ENCODE peak calls at places on chromosomes 11 and 22, in ten cellular contexts. S is foreskin fibroblast, Z is NB4, T is cardiac fibroblast, W is HCT116, C is GM10248, Y is ovary, G is uterus, K is foreskin keratinocyte, R is MCF 10A. D is an unnamed sample.

GRCh38 chr11:113260096-113260425 is 54.3 kb upstream of the TTC12 start:
- DNase-seq in S (no peak), Z (no peak), T (no peak), W (no peak), C (no peak), Y (no peak), G (no peak), K (no peak), R (no peak), D (no peak)

GRCh38 chr22:30705710-30706651 is 11.3 kb downstream of the OSBP2 start:
- DNase-seq in S (peak), Z (peak), T (peak), W (peak), C (peak), Y (no peak), G (no peak), K (no peak), R (peak), D (peak)

GRCh38 chr11:130865772-130866114 is 50.5 kb downstream of the SNX19 start:
- DNase-seq in S (no peak), Z (no peak), T (no peak), W (no peak), C (no peak), Y (no peak), G (no peak), K (no peak), R (no peak), D (no peak)

GRCh38 chr11:27367881-27368280 is 4.9 kb upstream of the CCDC34 start:
- DNase-seq in S (no peak), Z (no peak), T (no peak), W (no peak), C (no peak), Y (no peak), G (no peak), K (no peak), R (no peak), D (no peak)

GRCh38 chr11:108221981-108222685 is at the start of gene NPAT:
- DNase-seq in S (no peak), Z (no peak), T (no peak), W (no peak), C (no peak), Y (no peak), G (no peak), K (no peak), R (no peak), D (no peak)

GRCh38 chr11:41781441-41781840 is 322.0 kb upstream of the LRRC4C start:
- DNase-seq in S (no peak), Z (no peak), T (no peak), W (no peak), C (no peak), Y (no peak), G (no peak), K (no peak), R (no peak), D (no peak)

GRCh38 chr11:9804414-9804902 is 140.6 kb downstream of the SWAP70 start:
- DNase-seq in S (no peak), Z (no peak), T (no peak), W (no peak), C (no peak), Y (no peak), G (no peak), K (no peak), R (no peak), D (no peak)

GRCh38 chr11:19578871-19579270 is 133.8 kb upstream of the NAV2 start:
- DNase-seq in S (no peak), Z (no peak), T (no peak), W (no peak), C (no peak), Y (no peak), G (no peak), K (no peak), R (no peak), D (no peak)

GRCh38 chr22:24445481-24446290 is 18.3 kb downstream of the ADORA2A start:
- DNase-seq in S (no peak), Z (peak), T (no peak), W (no peak), C (no peak), Y (no peak), G (no peak), K (no peak), R (no peak), D (no peak)

GRCh38 chr11:86934263-86934932 is 20.8 kb downstream of the FZD4 start:
- DNase-seq in S (no peak), Z (no peak), T (no peak), W (no peak), C (no peak), Y (no peak), G (no peak), K (no peak), R (no peak), D (no peak)

GRCh38 chr11:76410771-76411423 is 29.8 kb downstream of the GVQW3 start:
- DNase-seq in S (peak), Z (no peak), T (no peak), W (no peak), C (no peak), Y (no peak), G (no peak), K (no peak), R (no peak), D (no peak)

GRCh38 chr11:118522571-118523072 is 4.7 kb upstream of the TTC36 start:
- DNase-seq in S (peak), Z (peak), T (peak), W (no peak), C (no peak), Y (no peak), G (no peak), K (no peak), R (peak), D (peak)

GRCh38 chr22:22450343-22450839 is 58.2 kb downstream of the ZNF280B start:
- DNase-seq in S (no peak), Z (peak), T (no peak), W (no peak), C (peak), Y (no peak), G (no peak), K (no peak), R (no peak), D (no peak)

GRCh38 chr22:48361099-48361639 is 1466.5 kb downstream of the BRD1 start:
- DNase-seq in S (no peak), Z (no peak), T (no peak), W (no peak), C (no peak), Y (no peak), G (no peak), K (no peak), R (no peak), D (no peak)

GRCh38 chr11:132785878-132786277 is 746.4 kb downstream of the OPCML start:
- DNase-seq in S (no peak), Z (no peak), T (no peak), W (no peak), C (no peak), Y (no peak), G (no peak), K (no peak), R (no peak), D (no peak)

GRCh38 chr11:30392221-30392784 is 69.4 kb downstream of the ARL14EP start:
- DNase-seq in S (no peak), Z (no peak), T (no peak), W (no peak), C (no peak), Y (no peak), G (no peak), K (no peak), R (no peak), D (peak)

GRCh38 chr11:110984147-110984546 is 261.4 kb upstream of the POU2AF2 start:
- DNase-seq in S (peak), Z (no peak), T (peak), W (no peak), C (no peak), Y (no peak), G (no peak), K (no peak), R (peak), D (peak)

GRCh38 chr11:23990346-23990745 is 506.5 kb upstream of the LUZP2 start:
- DNase-seq in S (peak), Z (no peak), T (no peak), W (no peak), C (no peak), Y (no peak), G (no peak), K (no peak), R (peak), D (no peak)

GRCh38 chr11:63912678-63913077 is 4.3 kb downstream of the RCOR2 start:
- DNase-seq in S (no peak), Z (no peak), T (no peak), W (no peak), C (no peak), Y (no peak), G (no peak), K (no peak), R (no peak), D (no peak)

GRCh38 chr11:113638378-113638777 is 67.7 kb downstream of the TMPRSS5 start:
- DNase-seq in S (no peak), Z (no peak), T (no peak), W (no peak), C (no peak), Y (no peak), G (no peak), K (no peak), R (no peak), D (no peak)

GRCh38 chr11:111021131-111021530 is 224.4 kb upstream of the POU2AF2 start:
- DNase-seq in S (no peak), Z (no peak), T (no peak), W (no peak), C (no peak), Y (no peak), G (no peak), K (no peak), R (no peak), D (no peak)

GRCh38 chr11:64036081-64037026 is 623 bp downstream of the FLRT1 start:
- DNase-seq in S (peak), Z (peak), T (peak), W (no peak), C (no peak), Y (peak), G (peak), K (no peak), R (no peak), D (peak)

GRCh38 chr11:75386912-75387311 is 12.4 kb upstream of the RPS3 start:
- DNase-seq in S (no peak), Z (no peak), T (no peak), W (no peak), C (no peak), Y (peak), G (no peak), K (no peak), R (no peak), D (no peak)

GRCh38 chr22:26724414-26724813 is 67.0 kb downstream of the MIAT start:
- DNase-seq in S (no peak), Z (peak), T (no peak), W (no peak), C (no peak), Y (no peak), G (no peak), K (no peak), R (no peak), D (no peak)

GRCh38 chr11:134411887-134412507 is at the start of gene B3GAT1:
- DNase-seq in S (no peak), Z (no peak), T (no peak), W (no peak), C (no peak), Y (no peak), G (no peak), K (no peak), R (no peak), D (no peak)

GRCh38 chr22:47175151-47175760 is 412.8 kb downstream of the TBC1D22A start:
- DNase-seq in S (no peak), Z (no peak), T (peak), W (no peak), C (no peak), Y (peak), G (no peak), K (no peak), R (no peak), D (no peak)

GRCh38 chr11:31442086-31442485 is 67.3 kb downstream of the IMMP1L start:
- DNase-seq in S (no peak), Z (no peak), T (no peak), W (no peak), C (no peak), Y (no peak), G (no peak), K (no peak), R (no peak), D (no peak)

GRCh38 chr11:131240421-131240820 is 130.0 kb upstream of the NTM start:
- DNase-seq in S (no peak), Z (no peak), T (no peak), W (no peak), C (no peak), Y (no peak), G (no peak), K (no peak), R (no peak), D (no peak)

GRCh38 chr22:21641417-21641794 is 696 bp upstream of the SDF2L1 start:
- DNase-seq in S (peak), Z (peak), T (peak), W (no peak), C (no peak), Y (peak), G (no peak), K (no peak), R (peak), D (peak)

GRCh38 chr22:28217277-28217676 is 298.2 kb upstream of the PITPNB start:
- DNase-seq in S (no peak), Z (no peak), T (no peak), W (no peak), C (no peak), Y (no peak), G (no peak), K (no peak), R (no peak), D (no peak)

GRCh38 chr22:49324527-49325491 is 502.9 kb downstream of the BRD1 start:
- DNase-seq in S (no peak), Z (peak), T (no peak), W (no peak), C (peak), Y (no peak), G (no peak), K (no peak), R (no peak), D (no peak)

GRCh38 chr11:98600103-98600502 is 420.6 kb upstream of the CNTN5 start:
- DNase-seq in S (no peak), Z (no peak), T (no peak), W (no peak), C (no peak), Y (no peak), G (no peak), K (no peak), R (no peak), D (no peak)

GRCh38 chr11:76769071-76769560 is 14.0 kb upstream of the TSKU start:
- DNase-seq in S (no peak), Z (peak), T (peak), W (no peak), C (no peak), Y (no peak), G (no peak), K (no peak), R (no peak), D (no peak)

GRCh38 chr22:31584804-31585160 is 77.2 kb downstream of the PISD start:
- DNase-seq in S (no peak), Z (no peak), T (no peak), W (no peak), C (no peak), Y (no peak), G (no peak), K (no peak), R (no peak), D (no peak)

GRCh38 chr11:66363805-66364535 is 7.6 kb downstream of the SLC29A2 start:
- DNase-seq in S (peak), Z (peak), T (peak), W (no peak), C (peak), Y (peak), G (no peak), K (no peak), R (peak), D (no peak)

DNA sequence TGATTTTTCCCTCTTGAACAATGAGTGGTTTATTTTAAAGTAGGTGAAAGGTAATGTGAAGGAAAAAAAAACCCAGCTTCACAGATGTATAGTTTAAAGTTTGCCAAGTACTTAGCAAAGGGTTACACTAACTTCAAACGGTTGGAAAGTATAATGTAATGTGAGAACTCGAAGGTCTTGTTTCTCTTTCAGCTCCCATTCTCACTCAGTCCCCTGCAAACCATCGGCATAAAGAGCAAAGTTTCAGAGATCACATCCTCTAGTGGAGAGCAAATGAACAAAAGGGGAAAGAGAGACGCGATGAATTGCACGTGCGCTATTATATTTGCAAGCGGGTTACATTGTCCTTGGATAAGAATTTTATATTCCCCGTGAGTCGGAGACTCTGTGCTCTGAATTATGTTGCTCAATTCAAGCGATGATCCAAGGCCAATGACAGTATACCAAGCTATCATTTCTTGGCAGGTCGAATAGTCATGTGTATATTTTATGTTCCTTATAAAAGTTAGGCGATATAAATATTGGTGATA is 37.6 kb upstream of the BIRC3 start:
- DNase-seq in S (peak), Z (no peak), T (peak), W (no peak), C (peak), Y (no peak), G (peak), K (no peak), R (peak), D (peak)
- TF ChIP-seq CTCF in S (peak), Z (no peak), T (peak), W (no peak), C (peak), Y (no peak), G (peak), K (peak), R (no peak), D (peak)

GRCh38 chr22:19060356-19061009 is 61.7 kb downstream of the DGCR2 start:
- DNase-seq in S (peak), Z (no peak), T (peak), W (no peak), C (no peak), Y (no peak), G (no peak), K (peak), R (peak), D (peak)

GRCh38 chr22:19059481-19060278 is 62.5 kb downstream of the DGCR2 start:
- DNase-seq in S (no peak), Z (no peak), T (no peak), W (no peak), C (no peak), Y (no peak), G (no peak), K (no peak), R (no peak), D (no peak)

GRCh38 chr22:19057999-19058491 is 64.2 kb downstream of the DGCR2 start:
- DNase-seq in S (no peak), Z (no peak), T (no peak), W (no peak), C (no peak), Y (no peak), G (no peak), K (no peak), R (no peak), D (no peak)

GRCh38 chr22:19057539-19057938 is 64.7 kb downstream of the DGCR2 start:
- DNase-seq in S (no peak), Z (no peak), T (no peak), W (no peak), C (no peak), Y (no peak), G (no peak), K (no peak), R (no peak), D (no peak)

DNA sequence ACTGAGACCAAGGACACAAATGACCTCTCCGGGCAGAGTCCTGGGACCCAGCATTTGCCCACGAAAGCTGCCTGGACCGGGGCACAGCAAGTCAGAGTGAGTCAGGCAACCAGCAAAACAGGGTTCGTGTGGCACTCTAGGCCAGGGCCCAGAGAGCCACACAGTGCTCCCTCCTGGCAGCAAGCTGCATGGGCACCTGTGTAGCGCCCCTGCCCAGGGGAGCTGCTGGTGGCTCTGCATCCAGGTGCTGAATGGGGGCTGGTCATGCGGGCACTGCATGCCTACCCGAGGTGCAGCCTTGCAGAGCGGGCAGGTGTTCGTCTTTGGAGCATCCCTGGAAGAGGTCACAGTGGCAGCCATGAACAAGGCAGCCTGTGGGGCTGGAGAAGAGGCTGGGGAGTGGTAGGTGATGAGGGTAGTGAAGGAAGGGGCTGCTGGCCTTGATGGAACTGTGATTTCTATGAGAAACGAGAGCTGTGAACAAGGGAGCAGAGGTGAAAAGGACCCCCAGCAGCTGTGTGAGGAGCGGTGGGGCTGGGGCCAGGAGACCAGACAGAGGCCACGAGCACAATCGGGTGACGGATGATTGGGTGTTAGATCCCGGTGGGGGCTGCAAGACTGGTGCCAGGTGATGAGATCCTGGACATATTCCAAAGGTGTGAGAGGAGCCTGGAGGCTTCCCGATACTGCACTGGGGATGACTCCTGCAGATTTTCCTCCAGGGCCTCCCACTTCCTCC is 63.3 kb downstream of the DGCR2 start:
- DNase-seq in S (no peak), Z (no peak), T (no peak), W (no peak), C (no peak), Y (no peak), G (no peak), K (no peak), R (no peak), D (no peak)
- TF ChIP-seq CTCF in S (no peak), Z (no peak), T (no peak), W (peak), C (no peak), Y (no peak), G (no peak), K (peak), R (no peak), D (no peak)

GRCh38 chr11:61429346-61429690 is 457 bp downstream of the CPSF7 start:
- DNase-seq in S (peak), Z (peak), T (peak), W (peak), C (peak), Y (peak), G (peak), K (no peak), R (peak), D (no peak)
- TF ChIP-seq CTCF in S (no peak), Z (peak), T (no peak), W (no peak), C (peak), Y (no peak), G (no peak), K (peak), R (no peak), D (peak)

DNA sequence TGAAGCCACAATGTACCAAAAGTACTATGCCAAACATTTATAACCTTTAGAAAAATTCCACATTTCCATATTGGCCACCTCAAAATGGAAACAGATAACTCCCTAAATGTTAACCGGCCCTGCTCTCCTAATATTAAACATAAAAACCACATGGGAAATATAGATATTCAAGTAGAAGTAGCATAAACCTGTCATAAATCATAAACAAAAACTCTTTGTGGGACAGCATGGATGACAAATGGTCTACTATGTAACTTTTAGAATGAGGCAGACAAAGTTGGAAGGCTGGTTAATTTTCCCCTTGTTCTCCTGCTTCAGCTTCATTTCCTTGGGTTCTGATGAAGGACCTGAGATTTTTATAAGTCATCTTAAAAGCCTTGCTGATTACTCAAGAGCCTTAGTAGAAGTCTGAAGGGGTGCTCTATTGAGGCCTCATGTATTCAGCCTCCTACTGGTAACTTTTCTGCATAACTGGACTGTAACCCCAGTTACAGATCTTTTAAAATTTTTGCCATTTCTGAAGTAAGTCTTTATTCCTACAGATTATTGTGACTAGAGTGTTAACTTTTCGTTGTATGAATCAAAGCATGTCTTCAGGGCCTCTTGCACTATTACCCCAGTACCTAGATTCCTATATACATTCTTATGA is 116.4 kb downstream of the STIM1 start:
- DNase-seq in S (peak), Z (peak), T (peak), W (no peak), C (no peak), Y (no peak), G (no peak), K (no peak), R (no peak), D (peak)
- TF ChIP-seq CTCF in S (peak), Z (no peak), T (peak), W (no peak), C (no peak), Y (no peak), G (no peak), K (peak), R (no peak), D (peak)

DNA sequence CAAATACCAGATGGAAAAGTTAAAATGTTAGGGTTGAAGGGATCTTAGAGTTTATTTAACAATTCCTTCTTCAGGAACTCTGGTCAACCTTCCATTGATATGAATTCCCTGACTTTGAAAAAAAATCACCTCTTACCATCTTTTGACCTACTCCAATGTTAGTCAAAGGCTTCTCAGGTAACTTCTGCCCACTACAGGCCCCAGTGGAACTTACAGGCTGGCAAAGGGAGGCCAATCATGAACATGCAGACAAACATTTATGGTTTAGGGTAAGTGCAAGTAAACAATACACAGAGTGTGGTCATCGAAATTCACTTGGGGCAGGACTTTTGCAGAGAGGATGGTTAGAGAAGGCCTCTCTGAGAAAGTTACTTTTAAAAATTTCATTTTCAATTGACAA is 45.1 kb downstream of the SYN3 start:
- DNase-seq in S (no peak), Z (no peak), T (no peak), W (no peak), C (no peak), Y (no peak), G (no peak), K (no peak), R (peak), D (no peak)
- TF ChIP-seq CTCF in S (no peak), Z (peak), T (no peak), W (peak), C (no peak), Y (no peak), G (no peak), K (peak), R (no peak), D (peak)